ENCODE peak calls at places on chromosome 18, in nine cellular contexts. A, E, S, N, F, K, G, M and H are unnamed samples.

GRCh38 chr18:59272971-59273935 is at the start of gene RAX:
- DNase-seq in F (peak), A (no peak), M (peak), E (no peak), G (no peak), N (no peak), S (no peak), K (no peak), H (peak)

GRCh38 chr18:36109737-36110136 is 19.4 kb downstream of the SLC39A6 start:
- DNase-seq in N (no peak), M (no peak), G (no peak), E (no peak), K (no peak), F (no peak), A (no peak), S (no peak), H (no peak)

GRCh38 chr18:573385-573784 is 6.8 kb upstream of the CETN1 start:
- DNase-seq in A (no peak), K (no peak), F (no peak), G (no peak), M (peak), S (no peak), E (no peak), N (no peak), H (no peak)

GRCh38 chr18:7805880-7806279 is 238.8 kb downstream of the PTPRM start:
- DNase-seq in K (no peak), F (no peak), N (no peak), G (no peak), M (no peak), S (no peak), E (no peak), A (no peak), H (no peak)

GRCh38 chr18:47209166-47209565 is 33.0 kb upstream of the IER3IP1 start:
- DNase-seq in G (peak), K (no peak), E (no peak), S (no peak), M (no peak), N (no peak), F (no peak), A (peak), H (no peak)

GRCh38 chr18:80147037-80147417 is 38.0 kb downstream of the ADNP2 start:
- DNase-seq in N (no peak), E (no peak), S (no peak), K (no peak), F (peak), M (no peak), A (no peak), G (no peak), H (no peak)

GRCh38 chr18:22932885-22933205 is 283 bp upstream of the RBBP8 start:
- DNase-seq in E (no peak), S (no peak), A (no peak), K (no peak), M (no peak), F (no peak), G (no peak), N (no peak), H (no peak)

GRCh38 chr18:79584491-79585394 is 94.9 kb upstream of the CTDP1 start:
- DNase-seq in N (no peak), M (no peak), E (no peak), F (no peak), S (no peak), G (no peak), A (no peak), K (peak), H (no peak)

GRCh38 chr18:47882641-47883040 is 47.8 kb downstream of the SMAD2 start:
- DNase-seq in A (no peak), N (no peak), F (no peak), S (no peak), E (no peak), M (no peak), K (no peak), G (no peak), H (no peak)

GRCh38 chr18:66749030-66749429 is 145.1 kb upstream of the CDH19 start:
- DNase-seq in N (no peak), A (peak), F (no peak), G (peak), K (no peak), E (no peak), M (no peak), S (no peak), H (no peak)

GRCh38 chr18:22828171-22828570 is 105.0 kb upstream of the RBBP8 start:
- DNase-seq in K (no peak), A (peak), F (no peak), S (no peak), N (no peak), E (no peak), G (peak), M (no peak), H (no peak)

GRCh38 chr18:13319629-13320028 is 101.1 kb downstream of the LDLRAD4 start:
- DNase-seq in S (no peak), G (no peak), F (no peak), N (no peak), K (no peak), E (no peak), A (no peak), M (no peak), H (no peak)

GRCh38 chr18:61893304-61893970 is 630 bp upstream of the RNF152 start:
- DNase-seq in M (peak), S (no peak), F (peak), G (peak), A (peak), E (no peak), K (peak), N (no peak), H (peak)

GRCh38 chr18:47969851-47970250 is 39.4 kb upstream of the SMAD2 start:
- DNase-seq in N (no peak), S (no peak), E (no peak), F (no peak), K (no peak), A (peak), M (no peak), G (peak), H (no peak)

GRCh38 chr18:13178976-13179375 is 39.6 kb upstream of the LDLRAD4 start:
- DNase-seq in A (peak), G (no peak), N (no peak), S (peak), F (no peak), E (no peak), M (no peak), K (no peak), H (no peak)

GRCh38 chr18:710418-711300 is 1.8 kb downstream of the ENOSF1 start:
- DNase-seq in F (no peak), S (no peak), M (no peak), A (no peak), G (no peak), E (no peak), N (no peak), K (no peak), H (no peak)

GRCh38 chr18:49768051-49768391 is 45.3 kb downstream of the ACAA2 start:
- DNase-seq in A (peak), N (no peak), M (peak), S (peak), K (peak), F (peak), E (peak), G (peak), H (no peak)

GRCh38 chr18:9091066-9091476 is 11.4 kb upstream of the NDUFV2 start:
- DNase-seq in M (no peak), E (no peak), K (no peak), F (no peak), S (no peak), A (no peak), N (no peak), G (no peak), H (no peak)

GRCh38 chr18:10406172-10406663 is 48.2 kb upstream of the APCDD1 start:
- DNase-seq in F (no peak), A (no peak), G (no peak), S (no peak), N (no peak), M (peak), K (no peak), E (no peak), H (no peak)

GRCh38 chr18:5455644-5456043 is 88.2 kb downstream of the EPB41L3 start:
- DNase-seq in S (no peak), F (no peak), G (no peak), N (no peak), A (peak), E (no peak), K (no peak), M (no peak), H (no peak)

GRCh38 chr18:5457467-5457957 is 86.3 kb downstream of the EPB41L3 start:
- DNase-seq in F (no peak), M (no peak), A (no peak), K (no peak), S (no peak), N (no peak), E (no peak), G (no peak), H (no peak)

GRCh38 chr18:5452943-5453342 is 90.9 kb downstream of the EPB41L3 start:
- DNase-seq in K (no peak), A (no peak), E (no peak), S (no peak), M (no peak), F (no peak), N (no peak), G (no peak), H (no peak)

GRCh38 chr18:5461056-5461455 is 82.7 kb downstream of the EPB41L3 start:
- DNase-seq in F (no peak), M (no peak), N (no peak), E (no peak), S (no peak), K (no peak), G (no peak), A (peak), H (no peak)

DNA sequence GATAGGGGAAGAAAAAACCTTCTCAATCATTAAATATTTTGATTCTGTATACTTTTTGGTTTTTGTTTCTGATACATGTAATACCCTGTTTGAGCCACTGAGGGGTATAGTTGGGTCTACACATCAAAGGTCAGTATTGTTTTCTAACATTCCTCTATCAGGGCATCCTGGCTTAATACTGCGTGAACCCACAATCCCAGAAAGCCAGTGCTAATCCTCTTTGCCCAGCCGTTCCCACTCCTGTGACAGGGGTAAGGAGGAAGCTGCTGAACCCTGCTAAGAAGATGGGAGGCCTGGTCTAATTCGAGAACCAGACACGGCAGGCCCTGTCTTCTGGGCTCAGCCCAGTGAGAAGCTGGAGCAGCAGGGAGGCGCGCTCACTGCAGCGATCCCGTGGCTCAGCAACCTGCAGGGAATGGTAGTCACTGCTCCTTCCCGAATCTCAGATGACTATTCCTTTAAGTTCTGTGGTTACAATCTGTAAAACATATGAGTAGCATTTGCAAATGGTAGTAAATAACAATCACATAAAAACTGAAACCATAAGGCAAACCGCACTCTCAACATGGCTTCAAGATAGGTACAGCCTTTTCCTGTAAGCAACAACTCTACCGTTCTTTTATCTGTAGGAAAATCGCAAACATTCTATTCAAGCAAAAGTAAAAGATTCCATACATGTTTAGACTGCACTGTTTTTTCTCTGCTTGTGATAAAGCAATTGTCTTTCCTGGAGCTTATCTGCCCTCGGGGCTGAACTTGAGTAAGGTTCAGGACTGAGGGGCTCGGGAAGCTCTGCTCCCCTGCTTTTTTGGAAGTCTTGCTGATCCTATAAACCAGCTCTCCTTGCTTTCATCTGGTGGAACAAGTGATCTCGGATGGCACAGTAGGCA is 87.0 kb downstream of the EPB41L3 start:
- DNase-seq in F (peak), E (peak), N (peak), M (peak), K (no peak), G (peak), S (no peak), A (peak), H (no peak)
- TF ChIP-seq CTCF in F (peak), E (peak), N (peak), M (peak), K (peak), G (peak), S (peak), A (no peak), H (no peak)

DNA sequence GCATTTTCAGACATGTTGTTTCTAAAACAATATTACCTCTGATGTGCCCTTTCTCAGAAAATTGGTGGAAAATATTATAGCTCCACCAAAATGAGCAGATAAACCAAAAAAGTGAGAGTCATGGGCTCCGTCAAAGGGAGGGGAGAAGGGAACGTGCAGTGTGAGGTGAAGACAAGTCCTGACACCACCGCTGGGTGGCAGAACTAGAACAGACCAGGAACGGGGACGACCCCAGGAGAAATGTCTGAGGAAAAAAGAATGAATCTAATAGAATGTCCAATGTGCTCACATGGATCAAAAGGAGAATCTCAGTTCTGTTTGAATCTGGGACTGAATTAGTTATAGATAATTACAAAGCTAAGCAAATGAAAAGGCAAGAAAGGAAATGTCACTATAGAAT is 22.6 kb upstream of the BCL2 start:
- DNase-seq in G (peak), A (peak), F (peak), N (peak), S (no peak), K (no peak), M (peak), E (peak), H (peak)
- TF ChIP-seq CTCF in G (no peak), A (peak), F (peak), N (peak), S (peak), K (peak), M (peak), E (peak), H (peak)

GRCh38 chr18:58009166-58009565 is 34.9 kb upstream of the NEDD4L start:
- DNase-seq in F (no peak), A (no peak), M (no peak), S (no peak), E (no peak), N (no peak), G (no peak), K (no peak), H (no peak)

GRCh38 chr18:58012356-58012755 is 31.7 kb upstream of the NEDD4L start:
- DNase-seq in F (no peak), A (no peak), N (no peak), G (no peak), K (no peak), E (no peak), M (no peak), S (no peak), H (no peak)

GRCh38 chr18:58013241-58014211 is 30.5 kb upstream of the NEDD4L start:
- DNase-seq in A (peak), G (peak), E (no peak), F (no peak), K (peak), N (no peak), M (no peak), S (no peak), H (no peak)

GRCh38 chr18:58005885-58006523 is 38.0 kb upstream of the NEDD4L start:
- DNase-seq in N (no peak), F (no peak), M (no peak), K (no peak), A (peak), S (peak), G (peak), E (no peak), H (no peak)

DNA sequence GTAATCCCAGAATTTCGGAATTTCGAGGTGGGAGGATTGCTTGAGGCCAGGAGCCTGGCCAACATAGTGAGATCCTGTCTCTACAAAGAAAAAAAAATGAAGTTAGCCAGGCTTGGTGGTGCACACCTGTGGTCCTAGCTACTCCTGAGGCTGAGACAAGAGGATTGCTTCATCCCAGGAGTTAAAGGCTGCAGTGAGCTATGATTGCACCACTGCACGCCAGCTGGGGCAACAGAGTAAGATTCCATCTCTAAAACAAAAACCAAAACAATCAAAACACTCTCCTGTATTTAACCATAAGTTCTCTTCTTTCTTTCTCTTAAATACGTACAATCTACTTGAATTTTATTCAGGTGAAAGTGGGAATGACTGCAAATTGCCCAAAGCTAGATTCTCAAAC is 33.8 kb upstream of the NEDD4L start:
- DNase-seq in F (no peak), E (no peak), G (peak), S (no peak), A (no peak), K (no peak), N (no peak), M (no peak), H (no peak)
- TF ChIP-seq CTCF in F (no peak), E (no peak), G (no peak), S (no peak), A (no peak), K (no peak), N (no peak), M (no peak), H (no peak)

GRCh38 chr18:11607897-11608296 is 1.5 kb upstream of the SLC35G4 start:
- DNase-seq in K (no peak), M (no peak), A (no peak), N (no peak), E (no peak), G (no peak), F (no peak), S (no peak), H (no peak)
- TF ChIP-seq CTCF in K (no peak), M (no peak), A (no peak), N (no peak), E (no peak), G (no peak), F (no peak), S (no peak), H (no peak)

GRCh38 chr18:24446453-24446852 is 14.0 kb upstream of the HRH4 start:
- DNase-seq in F (no peak), E (no peak), S (no peak), K (no peak), A (no peak), G (no peak), M (no peak), N (no peak), H (no peak)

GRCh38 chr18:24443870-24444269 is 16.6 kb upstream of the HRH4 start:
- DNase-seq in K (no peak), F (no peak), S (no peak), N (no peak), M (no peak), G (no peak), A (no peak), E (no peak), H (no peak)

GRCh38 chr18:24447961-24448360 is 12.5 kb upstream of the HRH4 start:
- DNase-seq in N (no peak), A (no peak), G (no peak), M (no peak), F (no peak), E (no peak), S (no peak), K (no peak), H (no peak)

GRCh38 chr18:24446953-24447537 is 13.4 kb upstream of the HRH4 start:
- DNase-seq in G (no peak), S (no peak), N (peak), E (no peak), K (no peak), M (no peak), A (no peak), F (no peak), H (no peak)
- TF ChIP-seq CTCF in G (no peak), S (no peak), N (peak), E (no peak), K (peak), M (no peak), A (no peak), F (no peak), H (no peak)

GRCh38 chr18:70149156-70149555 is 56.3 kb downstream of the RTTN start:
- DNase-seq in K (no peak), N (no peak), E (no peak), M (no peak), A (no peak), S (no peak), G (no peak), F (no peak), H (no peak)
- TF ChIP-seq CTCF in K (no peak), N (no peak), E (no peak), M (no peak), A (no peak), S (no peak), G (no peak), F (no peak), H (no peak)

GRCh38 chr18:31566576-31567306 is 24.9 kb upstream of the TTR start:
- DNase-seq in F (no peak), S (no peak), A (no peak), N (no peak), K (no peak), M (no peak), G (no peak), E (no peak), H (no peak)
- TF ChIP-seq CTCF in F (no peak), S (no peak), A (no peak), N (no peak), K (no peak), M (no peak), G (no peak), E (no peak), H (no peak)

DNA sequence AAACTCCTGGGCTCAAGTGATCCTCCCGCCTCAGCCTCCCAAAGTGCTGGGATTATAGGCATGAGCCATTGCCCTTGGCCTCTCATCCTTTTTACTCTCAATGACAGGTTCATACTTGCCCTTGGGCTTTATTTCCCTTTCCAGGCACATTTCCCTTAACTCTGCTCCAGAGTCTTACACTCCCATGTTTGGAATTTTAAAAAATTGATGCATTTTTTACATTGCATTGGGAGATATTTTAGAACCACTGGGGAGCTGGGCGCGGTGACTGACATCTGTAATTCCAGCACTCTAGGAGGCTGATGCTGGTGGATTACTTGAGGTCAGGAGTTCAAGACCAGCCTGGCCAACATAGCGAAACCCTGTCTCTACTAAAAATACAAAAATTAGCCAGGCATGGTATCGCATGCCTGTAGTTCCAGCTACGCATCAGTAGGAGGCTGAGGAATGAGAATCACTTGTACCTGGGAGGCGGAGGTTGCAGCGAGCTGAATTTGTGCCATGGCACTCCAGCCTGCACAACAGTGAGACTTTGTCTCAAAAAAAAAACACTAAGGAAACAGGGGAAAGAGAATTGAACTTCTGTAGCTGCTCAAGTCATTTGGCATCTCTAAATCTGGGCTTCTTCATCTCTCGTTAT is 18.2 kb downstream of the TGIF1 start:
- DNase-seq in S (no peak), A (no peak), G (no peak), F (no peak), N (no peak), M (no peak), K (no peak), E (no peak), H (no peak)
- TF ChIP-seq CTCF in S (no peak), A (no peak), G (peak), F (peak), N (no peak), M (no peak), K (no peak), E (no peak), H (no peak)

GRCh38 chr18:55999641-56000040 is 411.6 kb upstream of the TCF4 start:
- DNase-seq in E (no peak), A (peak), G (no peak), N (no peak), S (no peak), F (no peak), M (no peak), K (no peak), H (no peak)

GRCh38 chr18:55996726-55997125 is 408.7 kb upstream of the TCF4 start:
- DNase-seq in G (no peak), K (no peak), N (no peak), A (no peak), F (no peak), E (no peak), S (no peak), M (no peak), H (no peak)

GRCh38 chr18:55998071-55998522 is 410.1 kb upstream of the TCF4 start:
- DNase-seq in N (no peak), K (no peak), G (no peak), F (no peak), A (peak), E (no peak), M (peak), S (no peak), H (no peak)

GRCh38 chr18:56000041-56000440 is 412.0 kb upstream of the TCF4 start:
- DNase-seq in N (no peak), A (peak), G (no peak), S (no peak), K (no peak), M (no peak), E (no peak), F (no peak), H (no peak)

GRCh38 chr18:55997156-55997561 is 409.2 kb upstream of the TCF4 start:
- DNase-seq in E (no peak), S (no peak), M (no peak), N (no peak), G (peak), K (no peak), F (no peak), A (peak), H (no peak)
- TF ChIP-seq CTCF in E (no peak), S (no peak), M (no peak), N (no peak), G (no peak), K (no peak), F (no peak), A (peak), H (no peak)